ENCODE peak calls at places on chromosome 20, in four cellular contexts. One of them, this sample, is unnamed.

GRCh38 chr20:34943808-34944568 is 11.6 kb downstream of the GSS start:
- DNase-seq in nephron progenitor cell: no peak
- DNase-seq in brain microvascular endothelial cell: no peak
- DNase-seq in NCI-H1092: no peak
- DNase-seq in this sample: no peak

GRCh38 chr20:45630366-45630765 is 718 bp downstream of the WFDC9 start:
- DNase-seq in nephron progenitor cell: no peak
- DNase-seq in NCI-H1092: no peak
- DNase-seq in brain microvascular endothelial cell: no peak
- DNase-seq in this sample: no peak

GRCh38 chr20:5524886-5525285 is 208.1 kb upstream of the PROKR2 start:
- DNase-seq in NCI-H1092: no peak
- DNase-seq in nephron progenitor cell: no peak
- DNase-seq in brain microvascular endothelial cell: no peak
- DNase-seq in this sample: no peak

GRCh38 chr20:11403711-11404110 is 514.0 kb upstream of the BTBD3 start:
- DNase-seq in nephron progenitor cell: no peak
- DNase-seq in brain microvascular endothelial cell: peak
- DNase-seq in NCI-H1092: no peak
- DNase-seq in this sample: no peak

GRCh38 chr20:1809121-1809520 is 86.1 kb upstream of the SIRPA start:
- DNase-seq in nephron progenitor cell: no peak
- DNase-seq in brain microvascular endothelial cell: peak
- DNase-seq in NCI-H1092: no peak
- DNase-seq in this sample: peak

GRCh38 chr20:63351811-63352591 is 9.1 kb downstream of the CHRNA4 start:
- DNase-seq in nephron progenitor cell: peak
- DNase-seq in brain microvascular endothelial cell: no peak
- DNase-seq in NCI-H1092: peak
- DNase-seq in this sample: no peak

GRCh38 chr20:1854246-1854645 is 41.0 kb upstream of the SIRPA start:
- DNase-seq in nephron progenitor cell: no peak
- DNase-seq in NCI-H1092: no peak
- DNase-seq in brain microvascular endothelial cell: no peak
- DNase-seq in this sample: no peak

GRCh38 chr20:58374027-58374850 is 14.8 kb upstream of the VAPB start:
- DNase-seq in nephron progenitor cell: no peak
- DNase-seq in NCI-H1092: no peak
- DNase-seq in brain microvascular endothelial cell: no peak
- DNase-seq in this sample: no peak

GRCh38 chr20:32153771-32154170 is 44.3 kb downstream of the TM9SF4 start:
- DNase-seq in brain microvascular endothelial cell: no peak
- DNase-seq in nephron progenitor cell: no peak
- DNase-seq in NCI-H1092: no peak
- DNase-seq in this sample: no peak

GRCh38 chr20:31562241-31562640 is 42.8 kb upstream of the ID1 start:
- DNase-seq in brain microvascular endothelial cell: no peak
- DNase-seq in NCI-H1092: no peak
- DNase-seq in nephron progenitor cell: no peak
- DNase-seq in this sample: no peak

GRCh38 chr20:59564171-59564570 is 40.2 kb upstream of the PHACTR3 start:
- DNase-seq in brain microvascular endothelial cell: no peak
- DNase-seq in nephron progenitor cell: no peak
- DNase-seq in NCI-H1092: no peak
- DNase-seq in this sample: no peak

GRCh38 chr20:38764563-38765355 is 16.5 kb downstream of the ACTR5 start:
- DNase-seq in nephron progenitor cell: no peak
- DNase-seq in brain microvascular endothelial cell: peak
- DNase-seq in NCI-H1092: no peak
- DNase-seq in this sample: peak

GRCh38 chr20:17810847-17811604 is 111.3 kb downstream of the BANF2 start:
- DNase-seq in nephron progenitor cell: no peak
- DNase-seq in brain microvascular endothelial cell: no peak
- DNase-seq in NCI-H1092: no peak
- DNase-seq in this sample: no peak

GRCh38 chr20:46523696-46524328 is 10.5 kb upstream of the ZNF334 start:
- DNase-seq in NCI-H1092: no peak
- DNase-seq in nephron progenitor cell: peak
- DNase-seq in brain microvascular endothelial cell: no peak
- DNase-seq in this sample: no peak

GRCh38 chr20:688809-689208 is 13.2 kb upstream of the SCRT2 start:
- DNase-seq in nephron progenitor cell: peak
- DNase-seq in brain microvascular endothelial cell: peak
- DNase-seq in NCI-H1092: no peak
- DNase-seq in this sample: no peak

GRCh38 chr20:8557711-8558110 is 425.6 kb downstream of the PLCB1 start:
- DNase-seq in nephron progenitor cell: no peak
- DNase-seq in brain microvascular endothelial cell: peak
- DNase-seq in NCI-H1092: no peak
- DNase-seq in this sample: no peak

This sample was measured in H4.